ENCODE peak calls at places on chromosomes 2 and 18, in seven cellular contexts. T is stimulated activated CD4-positive, alpha-beta T cell treated with anti-CD3 and anti-CD28 coated beads, TNF-alpha, amount 100 ng/mL, for 24 hours; N is activated effector memory CD4-positive, alpha-beta T cell treated with anti-CD3 and anti-CD28 coated beads, Interleukin-2, amount 50 U/mL, for 16 hours; K is fibroblast of mammary gland; X is mesenchymal stem cell; P is HT1080; R is NCI-H1436 treated with DMSO at 0.1 percent for 48 hours. L is an unnamed sample.

GRCh38 chr2:189233527-189233926 is 54.0 kb upstream of the COL5A2 start:
- DNase-seq in T (no peak), R (no peak), X (no peak), K (peak), P (no peak), N (no peak), L (no peak)

GRCh38 chr2:191297031-191297430 is 51.8 kb downstream of the MYO1B start:
- DNase-seq in N (no peak), X (no peak), P (no peak), R (no peak), K (no peak), T (no peak), L (no peak)

GRCh38 chr2:48017136-48017535 is 110.8 kb upstream of the FBXO11 start:
- DNase-seq in X (no peak), K (no peak), T (no peak), P (no peak), R (no peak), N (no peak), L (no peak)

GRCh38 chr2:60602828-60603532 is 49.5 kb upstream of the BCL11A start:
- DNase-seq in N (no peak), X (no peak), T (no peak), K (no peak), R (no peak), P (no peak), L (no peak)

GRCh38 chr2:200787351-200788128 is 24.2 kb upstream of the BZW1 start:
- DNase-seq in X (peak), R (no peak), P (peak), K (peak), T (no peak), N (no peak), L (no peak)

GRCh38 chr2:240713071-240713927 is 21.6 kb downstream of the AQP12A start:
- DNase-seq in R (peak), T (no peak), K (no peak), N (no peak), X (no peak), P (no peak), L (no peak)

GRCh38 chr2:143684731-143685364 is 555.6 kb downstream of the ARHGAP15 start:
- DNase-seq in R (no peak), X (no peak), P (no peak), T (no peak), K (no peak), N (no peak), L (peak)

GRCh38 chr18:48938827-48939367 is 11.9 kb downstream of the SMAD7 start:
- DNase-seq in P (no peak), R (no peak), X (peak), T (no peak), N (no peak), K (no peak), L (no peak)

GRCh38 chr18:37778417-37779165 is 213.0 kb upstream of the CELF4 start:
- DNase-seq in P (peak), N (no peak), X (peak), R (no peak), K (peak), T (no peak), L (peak)

GRCh38 chr2:84243788-84244627 is 215.1 kb downstream of the SUCLG1 start:
- DNase-seq in T (no peak), N (no peak), X (no peak), K (no peak), R (no peak), P (no peak), L (no peak)

GRCh38 chr2:47655563-47655880 is 127.4 kb upstream of the MSH6 start:
- DNase-seq in P (no peak), T (no peak), K (no peak), X (no peak), R (no peak), N (peak), L (no peak)

GRCh38 chr2:119491776-119492525 is 32.3 kb downstream of the SCTR start:
- DNase-seq in N (no peak), T (no peak), P (peak), X (peak), R (no peak), K (peak), L (no peak)

GRCh38 chr2:190449925-190450324 is 41.8 kb downstream of the MFSD6 start:
- DNase-seq in P (no peak), X (no peak), N (no peak), T (no peak), K (no peak), R (no peak), L (no peak)

GRCh38 chr2:201344663-201345366 is 12.3 kb downstream of the FLACC1 start:
- DNase-seq in N (no peak), P (no peak), T (no peak), X (no peak), K (no peak), R (no peak), L (no peak)

GRCh38 chr2:171893196-171893823 is 734 bp downstream of the SLC25A12 start:
- DNase-seq in R (no peak), K (peak), X (no peak), P (peak), T (no peak), N (no peak), L (no peak)